ENCODE peak calls at places on chromosome 12, in four cellular contexts. One of them, this sample, is unnamed.

GRCh38 chr12:19971396-19971802 is 396.9 kb upstream of the PDE3A start:
- DNase-seq in gastrocnemius medialis: no peak
- DNase-seq in tibial nerve: no peak
- DNase-seq in right lobe of liver: peak; percentile 54
- DNase-seq in this sample: no peak

GRCh38 chr12:131828671-131829350 is 618 bp downstream of the MMP17 start:
- DNase-seq in gastrocnemius medialis: no peak
- DNase-seq in tibial nerve: no peak
- DNase-seq in right lobe of liver: no peak
- DNase-seq in this sample: no peak

GRCh38 chr12:119659289-119659897 is 8.5 kb upstream of the PRKAB1 start:
- DNase-seq in gastrocnemius medialis: no peak
- DNase-seq in tibial nerve: no peak
- DNase-seq in right lobe of liver: no peak
- DNase-seq in this sample: no peak

GRCh38 chr12:128455849-128456248 is 188.9 kb downstream of the TMEM132C start:
- DNase-seq in gastrocnemius medialis: no peak
- DNase-seq in tibial nerve: no peak
- DNase-seq in right lobe of liver: no peak
- DNase-seq in this sample: no peak

GRCh38 chr12:96136720-96137378 is 57.3 kb upstream of the ELK3 start:
- DNase-seq in right lobe of liver: no peak
- DNase-seq in tibial nerve: no peak
- DNase-seq in gastrocnemius medialis: no peak
- DNase-seq in this sample: no peak

GRCh38 chr12:108609535-108610335 is 11.9 kb upstream of the TMEM119 start:
- DNase-seq in right lobe of liver: no peak
- DNase-seq in gastrocnemius medialis: peak; percentile 45
- DNase-seq in tibial nerve: peak; percentile 68
- DNase-seq in this sample: peak; percentile 93

GRCh38 chr12:124005736-124006581 is 32.9 kb downstream of the ZNF664 start:
- DNase-seq in right lobe of liver: no peak
- DNase-seq in tibial nerve: no peak
- DNase-seq in gastrocnemius medialis: no peak
- DNase-seq in this sample: no peak

GRCh38 chr12:114480309-114481199 is 74.6 kb upstream of the TBX5 start:
- DNase-seq in tibial nerve: no peak
- DNase-seq in gastrocnemius medialis: no peak
- DNase-seq in right lobe of liver: no peak
- DNase-seq in this sample: no peak

GRCh38 chr12:109618091-109618490 is 44.5 kb downstream of the MVK start:
- DNase-seq in right lobe of liver: no peak
- DNase-seq in gastrocnemius medialis: no peak
- DNase-seq in tibial nerve: no peak
- DNase-seq in this sample: no peak

GRCh38 chr12:49098035-49098451 is 3.4 kb upstream of the DHH start:
- DNase-seq in gastrocnemius medialis: peak; percentile 34
- DNase-seq in right lobe of liver: no peak
- DNase-seq in tibial nerve: no peak
- DNase-seq in this sample: no peak

GRCh38 chr12:2319747-2320146 is 267.0 kb downstream of the CACNA1C start:
- DNase-seq in tibial nerve: no peak
- DNase-seq in gastrocnemius medialis: no peak
- DNase-seq in right lobe of liver: no peak
- DNase-seq in this sample: no peak

GRCh38 chr12:18970603-18971002 is 158.9 kb upstream of the PLEKHA5 start:
- DNase-seq in gastrocnemius medialis: no peak
- DNase-seq in tibial nerve: no peak
- DNase-seq in right lobe of liver: no peak
- DNase-seq in this sample: no peak

GRCh38 chr12:542290-543113 is 82.8 kb downstream of the B4GALNT3 start:
- DNase-seq in gastrocnemius medialis: no peak
- DNase-seq in tibial nerve: no peak
- DNase-seq in right lobe of liver: no peak
- DNase-seq in this sample: no peak

GRCh38 chr12:13071305-13072280 is 27.4 kb downstream of the FAM234B start:
- DNase-seq in tibial nerve: no peak
- DNase-seq in right lobe of liver: no peak
- DNase-seq in gastrocnemius medialis: no peak
- DNase-seq in this sample: no peak

GRCh38 chr12:25839470-25839869 is 119.0 kb upstream of the RASSF8 start:
- DNase-seq in tibial nerve: no peak
- DNase-seq in gastrocnemius medialis: no peak
- DNase-seq in right lobe of liver: no peak
- DNase-seq in this sample: no peak

GRCh38 chr12:63028951-63029350 is 94.0 kb upstream of the PPM1H start:
- DNase-seq in right lobe of liver: no peak
- DNase-seq in tibial nerve: no peak
- DNase-seq in gastrocnemius medialis: no peak
- DNase-seq in this sample: no peak
- TF ChIP-seq POLR2A in right lobe of liver: no peak
- TF ChIP-seq POLR2A in tibial nerve: no peak
- TF ChIP-seq POLR2A in gastrocnemius medialis: no peak
- TF ChIP-seq POLR2A in this sample: no peak

GRCh38 chr12:79187032-79187431 is 322.5 kb downstream of the SYT1 start:
- DNase-seq in right lobe of liver: no peak
- DNase-seq in tibial nerve: no peak
- DNase-seq in gastrocnemius medialis: no peak
- DNase-seq in this sample: no peak
- H3K4me1 ChIP-seq in right lobe of liver: no peaks in the 10 kb centered on the region
- H3K4me1 ChIP-seq in tibial nerve: no peaks in the 10 kb centered on the region
- H3K4me1 ChIP-seq in gastrocnemius medialis: no peaks in the 10 kb centered on the region
- H3K4me1 ChIP-seq in this sample: no peaks in the 10 kb centered on the region

GRCh38 chr12:68240079-68240478 is 13.3 kb downstream of the IL22 start:
- DNase-seq in tibial nerve: no peak
- DNase-seq in right lobe of liver: no peak
- DNase-seq in gastrocnemius medialis: no peak
- DNase-seq in this sample: no peak
- H3K27ac ChIP-seq in tibial nerve: no peak overlapping the region
- H3K27ac ChIP-seq in right lobe of liver: no peak overlapping the region
- H3K27ac ChIP-seq in gastrocnemius medialis: no peak overlapping the region
- H3K27ac ChIP-seq in this sample: no peak overlapping the region

DNA sequence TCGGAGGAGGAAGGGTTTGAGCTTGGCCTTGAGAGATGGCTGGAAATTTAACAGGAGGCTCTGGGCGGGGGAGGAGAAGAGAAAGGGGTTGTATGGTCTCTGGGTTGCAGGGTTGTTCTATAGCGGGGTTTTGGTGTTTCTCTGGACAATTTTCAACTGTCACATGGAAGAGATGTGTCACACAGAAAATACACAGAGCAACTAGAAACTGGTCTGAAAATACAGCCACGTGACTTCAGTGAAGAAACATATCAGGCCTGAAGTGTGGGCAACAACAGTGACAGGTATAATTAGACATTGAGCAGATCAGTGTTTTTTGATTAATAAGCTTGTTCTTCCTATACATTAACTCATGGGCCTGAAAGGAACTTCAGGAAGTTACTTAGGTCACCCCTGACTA is 205.3 kb upstream of the HMGA2 start:
- DNase-seq in tibial nerve: no peak
- DNase-seq in right lobe of liver: no peak
- DNase-seq in gastrocnemius medialis: no peak
- DNase-seq in this sample: no peak
- TF ChIP-seq POLR2A in tibial nerve: no peak
- TF ChIP-seq POLR2A in right lobe of liver: no peak
- TF ChIP-seq POLR2A in gastrocnemius medialis: no peak
- TF ChIP-seq POLR2A in this sample: no peak

GRCh38 chr12:103832048-103832798 is 8.8 kb downstream of the NT5DC3 start:
- DNase-seq in tibial nerve: no peak
- DNase-seq in right lobe of liver: no peak
- DNase-seq in gastrocnemius medialis: no peak
- DNase-seq in this sample: no peak
- H3K4me1 ChIP-seq in tibial nerve: no peaks in the 10 kb centered on the region
- H3K4me1 ChIP-seq in right lobe of liver: no peaks in the 10 kb centered on the region
- H3K4me1 ChIP-seq in gastrocnemius medialis: peaks cover 7% of the 10 kb centered on the region
- H3K4me1 ChIP-seq in this sample: peaks cover 13% of the 10 kb centered on the region

GRCh38 chr12:106343213-106343509 is 14.4 kb upstream of the POLR3B start:
- DNase-seq in right lobe of liver: no peak
- DNase-seq in gastrocnemius medialis: no peak
- DNase-seq in tibial nerve: no peak
- DNase-seq in this sample: no peak
- H3K27ac ChIP-seq in right lobe of liver: no peak overlapping the region
- H3K27ac ChIP-seq in gastrocnemius medialis: peak overlapping the region; percentile 78
- H3K27ac ChIP-seq in tibial nerve: peak overlapping the region; percentile 11
- H3K27ac ChIP-seq in this sample: peak overlapping the region; percentile 79

GRCh38 chr12:54411398-54412241 is 7.4 kb downstream of the ITGA5 start:
- DNase-seq in right lobe of liver: peak; percentile 71
- DNase-seq in gastrocnemius medialis: peak; percentile 73
- DNase-seq in tibial nerve: peak; percentile 49
- DNase-seq in this sample: peak; percentile 92
- TF ChIP-seq POLR2A in right lobe of liver: no peak
- TF ChIP-seq POLR2A in gastrocnemius medialis: no peak
- TF ChIP-seq POLR2A in tibial nerve: no peak
- TF ChIP-seq POLR2A in this sample: no peak

DNA sequence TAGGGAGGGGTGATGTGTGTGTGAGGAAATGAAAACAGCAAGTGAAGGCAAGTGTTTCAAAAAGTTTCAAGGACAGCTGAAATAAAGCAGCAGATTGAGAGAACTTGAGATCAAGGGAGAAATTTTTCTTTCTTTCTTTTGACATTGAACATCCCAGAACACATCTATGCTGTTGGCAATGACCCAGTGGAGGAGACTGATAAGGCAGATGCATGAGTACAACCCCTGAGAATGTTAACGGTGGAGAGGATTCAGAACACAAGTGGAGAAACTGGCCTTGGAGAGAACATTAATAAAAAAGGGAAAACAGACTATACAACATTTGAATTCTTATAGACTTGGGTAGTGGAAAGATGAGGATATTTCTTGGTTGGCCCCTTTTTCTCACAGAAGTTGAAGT is 2.9 kb downstream of the LLPH start:
- DNase-seq in gastrocnemius medialis: no peak
- DNase-seq in tibial nerve: no peak
- DNase-seq in right lobe of liver: no peak
- DNase-seq in this sample: no peak
- H3K4me1 ChIP-seq in gastrocnemius medialis: peaks cover 17% of the 10 kb centered on the region
- H3K4me1 ChIP-seq in tibial nerve: peaks cover 9% of the 10 kb centered on the region
- H3K4me1 ChIP-seq in right lobe of liver: no peaks in the 10 kb centered on the region
- H3K4me1 ChIP-seq in this sample: peaks cover 21% of the 10 kb centered on the region

GRCh38 chr12:80714055-80714454 is 2.7 kb upstream of the MYF5 start:
- DNase-seq in tibial nerve: no peak
- DNase-seq in right lobe of liver: peak; percentile 48
- DNase-seq in gastrocnemius medialis: peak; percentile 62
- DNase-seq in this sample: no peak
- H3K27ac ChIP-seq in tibial nerve: no peak overlapping the region
- H3K27ac ChIP-seq in right lobe of liver: no peak overlapping the region
- H3K27ac ChIP-seq in gastrocnemius medialis: peak overlapping the region; percentile 77
- H3K27ac ChIP-seq in this sample: no peak overlapping the region

GRCh38 chr12:110686294-110686903 is 2.5 kb downstream of the HVCN1 start:
- DNase-seq in tibial nerve: no peak
- DNase-seq in right lobe of liver: no peak
- DNase-seq in gastrocnemius medialis: no peak
- DNase-seq in this sample: no peak

GRCh38 chr12:110689002-110689600 is at the start of gene HVCN1:
- DNase-seq in gastrocnemius medialis: peak; percentile 34
- DNase-seq in right lobe of liver: peak; percentile 65
- DNase-seq in tibial nerve: peak; percentile 23
- DNase-seq in this sample: peak; percentile 87

GRCh38 chr12:110689601-110690430 is 901 bp upstream of the HVCN1 start:
- DNase-seq in right lobe of liver: no peak
- DNase-seq in tibial nerve: no peak
- DNase-seq in gastrocnemius medialis: no peak
- DNase-seq in this sample: no peak

GRCh38 chr12:110688446-110689001 is 391 bp downstream of the HVCN1 start:
- DNase-seq in right lobe of liver: no peak
- DNase-seq in gastrocnemius medialis: no peak
- DNase-seq in tibial nerve: no peak
- DNase-seq in this sample: no peak

DNA sequence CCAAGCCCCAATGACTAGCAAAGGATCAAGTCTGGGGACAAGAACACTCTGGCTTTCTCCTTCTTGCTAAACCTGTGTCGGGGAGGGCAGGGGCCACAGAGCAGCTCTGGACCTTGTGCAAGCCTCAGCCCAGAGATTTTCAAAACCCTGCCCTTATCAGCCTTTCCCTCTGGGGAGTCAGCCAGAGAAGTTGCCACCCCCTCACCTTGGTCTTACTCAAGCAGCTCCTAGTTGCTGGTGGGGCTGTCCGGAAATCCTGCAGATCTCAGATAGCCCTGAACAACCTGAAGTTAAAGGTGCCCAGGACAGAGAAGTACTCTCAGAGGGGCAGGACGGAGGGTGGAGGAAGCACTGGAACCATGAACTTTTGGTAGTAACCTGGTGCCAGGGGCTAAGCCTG is 1.1 kb downstream of the HVCN1 start:
- DNase-seq in tibial nerve: no peak
- DNase-seq in gastrocnemius medialis: no peak
- DNase-seq in right lobe of liver: no peak
- DNase-seq in this sample: no peak
- TF ChIP-seq POLR2A in tibial nerve: no peak
- TF ChIP-seq POLR2A in gastrocnemius medialis: no peak
- TF ChIP-seq POLR2A in right lobe of liver: no peak
- TF ChIP-seq POLR2A in this sample: no peak